ENCODE peak calls at places on chromosome 3, in nine cellular contexts. Y is brain microvascular endothelial cell; S is fibroblast of the aortic adventitia; U is dorsolateral prefrontal cortex; J is activated CD4-positive, alpha-beta T cell treated with anti-CD3 and anti-CD28 coated beads for 1 hour; X is naive thymus-derived CD4-positive, alpha-beta T cell; W is CD4-positive, alpha-beta memory T cell; Z is glutamatergic neuron; K is HTR-8/SVneo. C is an unnamed sample.

GRCh38 chr3:25540187-25540765 is 112.2 kb downstream of the RARB start:
- DNase-seq in Y (no peak), S (no peak), U (no peak), J (no peak), X (no peak), W (no peak), Z (no peak), K (no peak), C (no peak)

GRCh38 chr3:53675942-53676341 is 170.3 kb downstream of the CHDH start:
- DNase-seq in Y (no peak), S (no peak), U (no peak), J (no peak), X (no peak), W (no peak), Z (no peak), K (no peak), C (no peak)

GRCh38 chr3:131381445-131382291 is at the start of gene NUDT16:
- DNase-seq in Y (peak), S (peak), U (peak), J (peak), X (peak), W (peak), Z (peak), K (peak), C (peak)

GRCh38 chr3:112739252-112739945 is 98.5 kb upstream of the CCDC80 start:
- DNase-seq in Y (peak), S (peak), U (no peak), J (no peak), X (peak), W (peak), Z (no peak), K (no peak), C (no peak)

GRCh38 chr3:149277338-149277813 is 55.7 kb upstream of the CP start:
- DNase-seq in Y (peak), S (peak), U (no peak), J (no peak), X (peak), W (peak), Z (no peak), K (peak), C (peak)

GRCh38 chr3:71132995-71133730 is 450.4 kb downstream of the FOXP1 start:
- DNase-seq in Y (no peak), S (no peak), U (no peak), J (no peak), X (no peak), W (no peak), Z (no peak), K (no peak), C (peak)

GRCh38 chr3:193116871-193117270 is 124.2 kb upstream of the PLAAT1 start:
- DNase-seq in Y (no peak), S (no peak), U (no peak), J (no peak), X (no peak), W (no peak), Z (no peak), K (no peak), C (no peak)

GRCh38 chr3:33718595-33718907 is 497 bp upstream of the CLASP2 start:
- DNase-seq in Y (no peak), S (no peak), U (no peak), J (no peak), X (no peak), W (no peak), Z (no peak), K (no peak), C (no peak)

GRCh38 chr3:10599444-10599843 is 94.1 kb upstream of the ATP2B2 start:
- DNase-seq in Y (no peak), S (no peak), U (no peak), J (no peak), X (no peak), W (no peak), Z (no peak), K (no peak), C (no peak)

GRCh38 chr3:50154840-50155490 is at the start of gene SEMA3F:
- DNase-seq in Y (peak), S (peak), U (no peak), J (peak), X (peak), W (peak), Z (peak), K (peak), C (peak)

GRCh38 chr3:99720985-99721632 is 82.7 kb downstream of the COL8A1 start:
- DNase-seq in Y (peak), S (no peak), U (no peak), J (no peak), X (no peak), W (no peak), Z (no peak), K (no peak), C (peak)

GRCh38 chr3:100533176-100533575 is 40.8 kb downstream of the TMEM45A start:
- DNase-seq in Y (no peak), S (peak), U (no peak), J (no peak), X (no peak), W (no peak), Z (no peak), K (no peak), C (no peak)

GRCh38 chr3:20924646-20925395 is 738.8 kb upstream of the SGO1 start:
- DNase-seq in Y (no peak), S (no peak), U (no peak), J (no peak), X (no peak), W (no peak), Z (no peak), K (no peak), C (no peak)

GRCh38 chr3:43148033-43148432 is 42.2 kb upstream of the POMGNT2 start:
- DNase-seq in Y (no peak), S (no peak), U (no peak), J (no peak), X (no peak), W (no peak), Z (no peak), K (no peak), C (no peak)

GRCh38 chr3:17745894-17746293 is 3.5 kb upstream of the TBC1D5 start:
- DNase-seq in Y (no peak), S (no peak), U (no peak), J (no peak), X (no peak), W (no peak), Z (no peak), K (no peak), C (no peak)

GRCh38 chr3:14439501-14440167 is 37.2 kb downstream of the SLC6A6 start:
- DNase-seq in Y (peak), S (peak), U (no peak), J (no peak), X (no peak), W (no peak), Z (no peak), K (peak), C (peak)

GRCh38 chr3:152296990-152297389 is 28.3 kb downstream of the MBNL1 start:
- DNase-seq in Y (no peak), S (no peak), U (no peak), J (no peak), X (no peak), W (no peak), Z (no peak), K (no peak), C (no peak)

GRCh38 chr3:22474706-22475470 is 723.9 kb upstream of the ZNF385D start:
- DNase-seq in Y (peak), S (peak), U (no peak), J (no peak), X (no peak), W (no peak), Z (no peak), K (no peak), C (peak)

GRCh38 chr3:17514597-17514996 is 227.8 kb downstream of the TBC1D5 start:
- DNase-seq in Y (no peak), S (no peak), U (no peak), J (no peak), X (no peak), W (no peak), Z (no peak), K (no peak), C (no peak)

GRCh38 chr3:85842081-85842480 is 883.3 kb downstream of the CADM2 start:
- DNase-seq in Y (no peak), S (no peak), U (no peak), J (no peak), X (no peak), W (no peak), Z (peak), K (no peak), C (peak)

GRCh38 chr3:108953210-108953609 is 469 bp downstream of the GUCA1C start:
- DNase-seq in Y (no peak), S (no peak), U (no peak), J (no peak), X (no peak), W (no peak), Z (no peak), K (no peak), C (no peak)

GRCh38 chr3:182385356-182385755 is 407.9 kb upstream of the ATP11B start:
- DNase-seq in Y (no peak), S (no peak), U (no peak), J (no peak), X (no peak), W (no peak), Z (no peak), K (no peak), C (no peak)

GRCh38 chr3:7687428-7688147 is 814.0 kb upstream of the LMCD1 start:
- DNase-seq in Y (no peak), S (no peak), U (no peak), J (no peak), X (no peak), W (no peak), Z (no peak), K (no peak), C (no peak)

GRCh38 chr3:73786346-73786807 is 161.6 kb upstream of the PDZRN3 start:
- DNase-seq in Y (peak), S (peak), U (no peak), J (no peak), X (no peak), W (no peak), Z (no peak), K (no peak), C (peak)

GRCh38 chr3:171283248-171284222 is 176.7 kb downstream of the TNIK start:
- DNase-seq in Y (no peak), S (peak), U (no peak), J (no peak), X (no peak), W (no peak), Z (no peak), K (no peak), C (no peak)

GRCh38 chr3:107846282-107846852 is 244.5 kb downstream of the CD47 start:
- DNase-seq in Y (peak), S (peak), U (no peak), J (no peak), X (peak), W (no peak), Z (peak), K (peak), C (peak)

GRCh38 chr3:155741081-155741480 is 3.8 kb downstream of the PLCH1 start:
- DNase-seq in Y (no peak), S (no peak), U (no peak), J (no peak), X (no peak), W (no peak), Z (no peak), K (no peak), C (no peak)

GRCh38 chr3:8204846-8205624 is 296.6 kb upstream of the LMCD1 start:
- DNase-seq in Y (peak), S (peak), U (no peak), J (no peak), X (no peak), W (no peak), Z (no peak), K (no peak), C (no peak)

GRCh38 chr3:7346364-7346763 is 485.4 kb downstream of the GRM7 start:
- DNase-seq in Y (no peak), S (no peak), U (no peak), J (no peak), X (no peak), W (no peak), Z (no peak), K (no peak), C (no peak)

GRCh38 chr3:17136251-17136721 is 251.5 kb downstream of the PLCL2 start:
- DNase-seq in Y (no peak), S (peak), U (no peak), J (no peak), X (no peak), W (no peak), Z (no peak), K (no peak), C (no peak)

GRCh38 chr3:141240290-141241247 is 8.9 kb downstream of the PXYLP1 start:
- DNase-seq in Y (no peak), S (no peak), U (no peak), J (no peak), X (no peak), W (no peak), Z (no peak), K (peak), C (peak)

GRCh38 chr3:194640829-194641228 is 7.6 kb upstream of the TMEM44 start:
- DNase-seq in Y (no peak), S (peak), U (no peak), J (no peak), X (peak), W (peak), Z (peak), K (no peak), C (no peak)

GRCh38 chr3:166052440-166052839 is 215.2 kb upstream of the BCHE start:
- DNase-seq in Y (no peak), S (no peak), U (no peak), J (no peak), X (no peak), W (no peak), Z (no peak), K (peak), C (no peak)

GRCh38 chr3:193897288-193897687 is 238.7 kb upstream of the HES1 start:
- DNase-seq in Y (no peak), S (peak), U (no peak), J (no peak), X (no peak), W (no peak), Z (no peak), K (no peak), C (peak)

GRCh38 chr3:177283983-177284382 is 86.7 kb upstream of the TBL1XR1 start:
- DNase-seq in Y (no peak), S (no peak), U (no peak), J (no peak), X (no peak), W (no peak), Z (no peak), K (no peak), C (no peak)

GRCh38 chr3:123086110-123086642 is 19.4 kb downstream of the PDIA5 start:
- DNase-seq in Y (no peak), S (peak), U (no peak), J (no peak), X (no peak), W (no peak), Z (no peak), K (no peak), C (no peak)

C was measured in SJCRH30.